ENCODE peak calls at places on chromosome 18, in four cellular contexts. B is GM12878, J is WTC11, T is HepG2. N is an unnamed sample.

GRCh38 chr18:41457730-41458129 is 497.3 kb upstream of the PIK3C3 start:
- DNase-seq in B (no peak), T (no peak), J (peak), N (no peak)

GRCh38 chr18:76914314-76914713 is 92.0 kb downstream of the ZNF236 start:
- DNase-seq in J (no peak), T (no peak), B (no peak), N (no peak)

GRCh38 chr18:3645384-3646156 is 195.6 kb downstream of the TGIF1 start:
- DNase-seq in J (no peak), B (no peak), T (no peak), N (no peak)

GRCh38 chr18:57466307-57466706 is 31.1 kb downstream of the ONECUT2 start:
- DNase-seq in J (no peak), T (peak), B (no peak), N (no peak)

GRCh38 chr18:6546229-6546628 is 131.5 kb upstream of the L3MBTL4 start:
- DNase-seq in T (no peak), B (no peak), J (no peak), N (no peak)

GRCh38 chr18:23301971-23302370 is 151.1 kb upstream of the RIOK3 start:
- DNase-seq in B (no peak), J (no peak), T (no peak), N (no peak)

GRCh38 chr18:24231773-24232735 is 93.2 kb downstream of the CABYR start:
- DNase-seq in B (no peak), T (no peak), J (no peak), N (no peak)

GRCh38 chr18:76496200-76496890 is 1.3 kb upstream of the ZNF516 start:
- DNase-seq in J (peak), T (peak), B (no peak), N (no peak)

GRCh38 chr18:12257996-12258718 is 4.0 kb downstream of the CIDEA start:
- DNase-seq in T (no peak), J (no peak), B (no peak), N (no peak)

DNA sequence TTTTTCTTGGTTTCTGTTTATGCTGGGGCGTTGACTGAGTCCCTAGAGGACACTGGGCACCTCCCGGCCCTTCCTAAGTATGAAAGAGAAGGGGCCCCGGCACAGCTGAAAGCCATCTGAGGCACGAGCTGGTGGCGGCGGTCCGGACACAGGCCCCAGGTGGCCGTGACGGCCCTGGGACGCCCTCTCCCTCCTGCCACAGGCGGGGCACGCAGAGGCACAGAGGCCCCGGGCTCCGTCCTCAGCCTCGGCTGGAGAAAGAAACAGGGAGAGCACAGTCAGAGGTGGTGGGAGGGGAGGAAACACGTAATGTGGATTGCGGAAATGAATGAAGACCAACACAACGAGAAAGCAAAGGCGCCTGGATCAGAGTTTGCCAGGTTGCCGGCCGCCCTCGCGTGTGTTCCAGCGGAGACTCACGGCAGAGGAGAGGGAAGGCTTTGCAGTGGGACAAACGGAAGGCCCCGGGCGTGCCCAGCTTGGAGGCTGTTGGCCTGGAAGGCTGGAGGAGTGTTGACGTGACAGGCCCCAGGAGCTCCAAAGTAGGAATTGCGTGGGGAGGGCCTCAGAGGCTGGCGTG is 119.1 kb downstream of the PTGR3 start:
- DNase-seq in T (no peak), J (no peak), B (no peak), N (no peak)
- TF ChIP-seq CBFB in T (no peak), J (no peak), B (no peak), N (no peak)

GRCh38 chr18:28007841-28008240 is 169.1 kb downstream of the CDH2 start:
- DNase-seq in B (no peak), T (no peak), J (no peak), N (no peak)
- TF ChIP-seq CBFB in B (no peak), T (no peak), J (no peak), N (no peak)

GRCh38 chr18:59950215-59950944 is 50.6 kb downstream of the PMAIP1 start:
- DNase-seq in T (no peak), B (no peak), J (no peak), N (no peak)
- TF ChIP-seq CBFB in T (no peak), B (no peak), J (no peak), N (no peak)

DNA sequence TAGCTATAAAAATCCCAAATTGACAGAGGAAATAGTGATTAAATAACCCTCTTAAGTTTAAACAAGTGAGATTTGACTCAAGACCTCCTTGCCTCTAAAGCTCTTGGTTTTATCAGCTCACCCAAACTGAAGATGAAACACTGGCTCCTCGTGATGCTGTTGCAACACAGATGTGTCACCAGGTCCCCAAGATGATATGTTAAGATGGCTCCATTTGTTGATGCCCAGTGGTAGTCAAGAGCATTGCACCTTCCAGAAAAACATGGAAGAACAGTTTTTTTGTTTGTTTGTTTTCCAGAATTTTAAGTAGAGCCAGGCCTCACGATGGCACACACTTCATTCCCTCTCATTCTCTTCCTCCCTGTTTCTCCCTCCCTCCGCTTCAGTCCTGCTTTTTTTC is 399.8 kb downstream of the TXNL1 start:
- DNase-seq in T (no peak), J (no peak), B (no peak), N (no peak)
- TF ChIP-seq CBFB in T (no peak), J (no peak), B (no peak), N (no peak)

GRCh38 chr18:21897811-21898210 is 157.2 kb downstream of the MIB1 start:
- DNase-seq in J (peak), B (no peak), T (peak), N (peak)
- TF ChIP-seq CBFB in J (no peak), B (no peak), T (no peak), N (no peak)

GRCh38 chr18:68431111-68431921 is 283.6 kb downstream of the TMX3 start:
- DNase-seq in J (no peak), T (no peak), B (no peak), N (no peak)
- TF ChIP-seq CBFB in J (no peak), T (no peak), B (no peak), N (no peak)